ENCODE peak calls at places on chromosomes 7 and 10, in five cellular contexts. R, K, E, Q and F are unnamed samples.

GRCh38 chr10:119726291-119727261 is 726 bp downstream of the INPP5F start:
- DNase-seq in R (no peak), K (no peak), E (peak), Q (no peak), F (no peak)

GRCh38 chr7:113217314-113217713 is 99.0 kb upstream of the SMIM30 start:
- DNase-seq in R (no peak), K (no peak), E (no peak), Q (peak), F (no peak)

GRCh38 chr7:106952658-106953231 is 87.7 kb downstream of the PIK3CG start:
- DNase-seq in R (no peak), K (peak), E (no peak), Q (peak), F (no peak)

GRCh38 chr10:30583778-30584415 is 45.7 kb downstream of the LYZL2 start:
- DNase-seq in R (peak), K (peak), E (no peak), Q (peak), F (peak)

GRCh38 chr10:132063432-132063831 is 2.3 kb upstream of the JAKMIP3 start:
- DNase-seq in R (no peak), K (no peak), E (no peak), Q (no peak), F (no peak)

GRCh38 chr10:1488970-1489548 is 248.3 kb downstream of the ADARB2 start:
- DNase-seq in R (no peak), K (no peak), E (no peak), Q (no peak), F (no peak)

GRCh38 chr10:133454204-133454893 is 604 bp downstream of the SCART1 start:
- DNase-seq in R (no peak), K (no peak), E (no peak), Q (no peak), F (peak)

GRCh38 chr10:32269343-32270100 is 77.4 kb downstream of the EPC1 start:
- DNase-seq in R (no peak), K (no peak), E (no peak), Q (no peak), F (no peak)

GRCh38 chr10:70664702-70665195 is 7.6 kb upstream of the ADAMTS14 start:
- DNase-seq in R (peak), K (no peak), E (no peak), Q (peak), F (no peak)

GRCh38 chr10:36345770-36346169 is 703.7 kb upstream of the FZD8 start:
- DNase-seq in R (no peak), K (no peak), E (no peak), Q (no peak), F (no peak)

GRCh38 chr7:30276203-30276900 is 8.0 kb upstream of the ZNRF2 start:
- DNase-seq in R (peak), K (no peak), E (peak), Q (peak), F (no peak)

GRCh38 chr7:31890751-31891150 is 179.5 kb downstream of the PDE1C start:
- DNase-seq in R (no peak), K (no peak), E (no peak), Q (peak), F (no peak)

GRCh38 chr10:3805227-3805790 is 20.3 kb upstream of the KLF6 start:
- DNase-seq in R (peak), K (no peak), E (no peak), Q (peak), F (no peak)

GRCh38 chr10:103715430-103715829 is 139.9 kb downstream of the SH3PXD2A start:
- DNase-seq in R (peak), K (peak), E (no peak), Q (peak), F (no peak)

GRCh38 chr10:102643346-102644065 is 773 bp upstream of the TRIM8 start:
- DNase-seq in R (peak), K (peak), E (peak), Q (no peak), F (peak)

GRCh38 chr7:78704504-78704903 is 749.0 kb downstream of the MAGI2 start:
- DNase-seq in R (no peak), K (no peak), E (no peak), Q (no peak), F (no peak)

GRCh38 chr7:27548304-27548703 is 114.4 kb downstream of the HIBADH start:
- DNase-seq in R (no peak), K (no peak), E (no peak), Q (no peak), F (no peak)

GRCh38 chr7:68547181-68547580 is 1051.1 kb upstream of the AUTS2 start:
- DNase-seq in R (no peak), K (no peak), E (no peak), Q (peak), F (no peak)

GRCh38 chr10:30637881-30638467 is 8.4 kb upstream of the LYZL2 start:
- DNase-seq in R (peak), K (no peak), E (no peak), Q (peak), F (no peak)